ENCODE peak calls at places on chromosomes 13 and 19, in six cellular contexts. J is upper lobe of left lung, U is Caco-2, Q is fibroblast of lung, B is brain microvascular endothelial cell, D is small intestine. V is an unnamed sample.

GRCh38 chr13:106566682-106567420 is 1.1 kb downstream of the ARGLU1 start:
- DNase-seq in J (peak; percentile 76), U (peak; percentile 53), Q (peak; percentile 64), B (peak; percentile 35), D (peak; percentile 70), V (no peak)

GRCh38 chr13:111658150-111659100 is 338.0 kb downstream of the TEX29 start:
- DNase-seq in J (no peak), U (no peak), Q (no peak), B (no peak), D (no peak), V (no peak)

GRCh38 chr13:64556391-64556790 is 2673.7 kb downstream of the PCDH9 start:
- DNase-seq in J (no peak), U (no peak), Q (no peak), B (no peak), D (no peak), V (no peak)

GRCh38 chr19:35290381-35291135 is 1.4 kb upstream of the MAG start:
- DNase-seq in J (no peak), U (no peak), Q (no peak), B (no peak), D (no peak), V (no peak)

GRCh38 chr13:79987323-79987722 is 353.6 kb downstream of the SPRY2 start:
- DNase-seq in J (no peak), U (no peak), Q (no peak), B (no peak), D (peak; percentile 28), V (no peak)

GRCh38 chr19:34806976-34807860 is 34.2 kb upstream of the ZNF599 start:
- DNase-seq in J (no peak), U (no peak), Q (no peak), B (no peak), D (no peak), V (no peak)

GRCh38 chr19:4197625-4198466 is 15.4 kb downstream of the ANKRD24 start:
- DNase-seq in J (no peak), U (peak; percentile 42), Q (no peak), B (no peak), D (no peak), V (no peak)

GRCh38 chr13:39874331-39875055 is 219.0 kb downstream of the COG6 start:
- DNase-seq in J (no peak), U (no peak), Q (no peak), B (no peak), D (no peak), V (no peak)

GRCh38 chr13:99191900-99192399 is 8.7 kb upstream of the UBAC2 start:
- DNase-seq in J (peak; percentile 39), U (no peak), Q (peak; percentile 87), B (peak; percentile 5), D (peak; percentile 58), V (peak; percentile 60)

GRCh38 chr13:48851707-48852106 is 124.0 kb upstream of the FNDC3A start:
- DNase-seq in J (no peak), U (no peak), Q (no peak), B (no peak), D (no peak), V (no peak)

GRCh38 chr19:45676851-45677263 is 8.8 kb downstream of the GIPR start:
- DNase-seq in J (peak; percentile 37), U (no peak), Q (no peak), B (no peak), D (peak; percentile 24), V (no peak)
- H3K4me3 ChIP-seq in J (no peak overlapping the region), U (peak overlapping the region; percentile 47), Q (no peak overlapping the region), B (peak overlapping the region; percentile 22), D (peak overlapping the region; percentile 39), V (peak overlapping the region; percentile 64)

GRCh38 chr13:30364133-30364532 is 56.8 kb upstream of the KATNAL1 start:
- DNase-seq in J (no peak), U (peak; percentile 9), Q (no peak), B (no peak), D (no peak), V (no peak)

GRCh38 chr13:30362869-30363268 is 55.5 kb upstream of the KATNAL1 start:
- DNase-seq in J (no peak), U (no peak), Q (no peak), B (no peak), D (no peak), V (no peak)

GRCh38 chr13:30363725-30364124 is 56.4 kb upstream of the KATNAL1 start:
- DNase-seq in J (no peak), U (no peak), Q (no peak), B (no peak), D (no peak), V (no peak)

GRCh38 chr13:30366083-30366482 is 56.2 kb upstream of the UBE2L5 start:
- DNase-seq in J (no peak), U (no peak), Q (no peak), B (no peak), D (no peak), V (no peak)

DNA sequence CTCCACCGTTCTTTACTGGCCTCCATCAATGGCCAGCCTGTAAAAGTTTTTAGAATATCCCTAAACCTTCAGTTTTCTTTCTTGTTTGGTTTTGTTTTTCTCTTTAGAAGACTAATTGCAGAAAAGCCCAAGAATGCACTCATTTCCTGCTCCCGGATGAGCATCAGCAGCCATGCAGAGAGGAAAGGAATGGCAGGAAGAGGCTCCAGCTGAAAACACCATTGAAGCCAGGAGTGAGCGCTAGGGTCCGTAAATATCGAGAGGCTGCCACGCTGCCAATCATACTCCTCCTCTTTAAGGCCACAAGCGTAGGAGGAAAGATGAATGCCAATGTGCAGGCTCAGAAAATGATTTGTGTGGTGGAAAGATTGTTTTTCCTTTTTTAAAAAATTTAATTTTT is 57.4 kb upstream of the UBE2L5 start:
- DNase-seq in J (no peak), U (no peak), Q (no peak), B (no peak), D (no peak), V (no peak)
- H3K4me3 ChIP-seq in J (no peak overlapping the region), U (no peak overlapping the region), Q (no peak overlapping the region), B (no peak overlapping the region), D (no peak overlapping the region), V (no peak overlapping the region)

DNA sequence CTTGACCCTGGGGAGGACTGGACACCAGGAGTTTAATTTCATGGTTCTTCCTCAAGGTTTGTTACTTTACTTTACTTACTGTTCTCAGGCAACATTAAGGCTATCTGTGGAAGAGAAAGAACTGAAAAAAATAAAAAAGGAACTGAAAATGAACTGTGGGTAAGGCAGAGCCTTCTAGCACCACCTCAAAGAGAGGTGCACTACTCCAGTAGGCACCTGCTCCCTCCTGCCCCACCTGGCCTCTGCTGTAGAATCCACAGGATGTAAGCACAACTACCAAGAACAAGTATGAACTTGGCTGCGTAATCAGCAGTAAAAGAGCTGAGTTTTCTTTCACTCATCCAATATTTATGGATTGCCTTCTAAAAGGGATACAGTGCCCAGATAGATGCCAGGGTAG is 12.2 kb downstream of the ZNF112 start:
- DNase-seq in J (no peak), U (no peak), Q (no peak), B (no peak), D (no peak), V (no peak)
- H3K4me3 ChIP-seq in J (no peak overlapping the region), U (no peak overlapping the region), Q (no peak overlapping the region), B (no peak overlapping the region), D (no peak overlapping the region), V (no peak overlapping the region)

GRCh38 chr13:21142766-21143165 is 33.6 kb downstream of the SKA3 start:
- DNase-seq in J (no peak), U (no peak), Q (no peak), B (no peak), D (no peak), V (no peak)
- H3K4me3 ChIP-seq in J (no peak overlapping the region), U (no peak overlapping the region), Q (peak overlapping the region; percentile 21), B (no peak overlapping the region), D (no peak overlapping the region), V (no peak overlapping the region)

GRCh38 chr19:41862445-41862986 is 2.5 kb downstream of the RPS19 start:
- DNase-seq in J (no peak), U (no peak), Q (no peak), B (no peak), D (no peak), V (no peak)
- H3K4me3 ChIP-seq in J (no peak overlapping the region), U (no peak overlapping the region), Q (peak overlapping the region; percentile 99), B (peak overlapping the region; percentile 99), D (no peak overlapping the region), V (no peak overlapping the region)

DNA sequence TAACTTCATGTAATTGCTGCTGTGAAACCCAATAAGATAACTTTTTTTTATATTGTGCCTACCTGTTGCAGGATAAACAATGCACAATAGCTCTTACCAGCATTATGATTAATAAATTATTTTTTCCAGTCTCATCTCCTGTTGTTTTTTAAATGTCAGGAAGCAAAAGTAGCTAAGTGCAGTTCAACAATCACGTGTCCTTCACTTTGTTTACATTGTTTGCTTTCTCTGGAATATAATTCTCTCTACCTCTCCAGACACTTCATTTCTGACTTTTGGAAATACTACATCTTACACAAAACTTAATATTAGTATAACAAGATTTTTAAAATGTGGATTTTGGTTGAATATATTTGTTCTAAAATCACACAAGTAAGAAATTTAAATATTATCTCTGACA is 1359.4 kb downstream of the SLITRK1 start:
- DNase-seq in J (no peak), U (no peak), Q (no peak), B (no peak), D (no peak), V (no peak)
- H3K4me3 ChIP-seq in J (no peak overlapping the region), U (no peak overlapping the region), Q (no peak overlapping the region), B (no peak overlapping the region), D (no peak overlapping the region), V (no peak overlapping the region)

GRCh38 chr19:15252398-15253018 is 20.3 kb upstream of the EPHX3 start:
- DNase-seq in J (no peak), U (no peak), Q (peak; percentile 55), B (peak; percentile 33), D (no peak), V (no peak)
- H3K4me3 ChIP-seq in J (no peak overlapping the region), U (no peak overlapping the region), Q (no peak overlapping the region), B (no peak overlapping the region), D (no peak overlapping the region), V (no peak overlapping the region)